ENCODE peak calls at places on chromosomes 4 and X, in nine cellular contexts. Y is right cardiac atrium, R is suprapubic skin, U is prostate gland, H is psoas muscle, G is left lung, E is tibial nerve, A is testis, C is DND-41. Q is an unnamed sample.

GRCh38 chr4:55175779-55176231 is 50.4 kb upstream of the KDR start:
- DNase-seq in E (no peak), U (no peak), G (no peak), Y (no peak), C (no peak), H (no peak), A (no peak), R (no peak), Q (no peak)

GRCh38 chr4:102344955-102345794 is at the start of gene SLC39A8:
- DNase-seq in H (peak; percentile 83), C (peak; percentile 93), A (peak; percentile 89), R (peak; percentile 93), G (peak; percentile 92), E (peak; percentile 68), Y (peak; percentile 95), U (peak; percentile 82), Q (peak; percentile 71)

GRCh38 chrX:131588995-131589394 is 45.1 kb downstream of the OR13H1 start:
- DNase-seq in A (no peak), G (no peak), C (no peak), Y (no peak), R (no peak), H (no peak), E (no peak), U (no peak), Q (no peak)

GRCh38 chrX:48818866-48819265 is 7.4 kb upstream of the ERAS start:
- DNase-seq in R (no peak), Y (no peak), A (no peak), C (no peak), G (no peak), H (no peak), E (no peak), U (no peak), Q (no peak)

GRCh38 chr4:114597410-114598115 is 1.0 kb upstream of the UGT8 start:
- DNase-seq in A (no peak), C (no peak), Y (no peak), G (no peak), U (no peak), E (no peak), H (no peak), R (no peak), Q (no peak)

GRCh38 chr4:81470456-81471327 is 1.0 kb downstream of the RASGEF1B start:
- DNase-seq in Y (peak; percentile 75), E (peak; percentile 29), C (peak; percentile 23), G (peak; percentile 83), H (no peak), A (peak; percentile 73), R (peak; percentile 83), U (peak; percentile 55), Q (peak; percentile 53)

GRCh38 chr4:507745-508512 is 8.9 kb downstream of the PIGG start:
- DNase-seq in U (no peak), Y (no peak), H (no peak), G (no peak), C (no peak), R (no peak), A (no peak), E (no peak), Q (no peak)

GRCh38 chrX:26851981-26852380 is 611.2 kb downstream of the PPP4R3C start:
- DNase-seq in Y (no peak), A (no peak), G (no peak), H (no peak), U (no peak), C (no peak), R (no peak), E (no peak), Q (no peak)

GRCh38 chrX:112967341-112967740 is 126.7 kb upstream of the AMOT start:
- DNase-seq in E (no peak), R (no peak), Y (no peak), G (no peak), H (no peak), A (no peak), C (no peak), U (no peak), Q (no peak)
- H3K27ac ChIP-seq in E (peak overlapping the region; percentile 20), R (no peak overlapping the region), Y (no peak overlapping the region), G (no peak overlapping the region), H (no peak overlapping the region), A (no peak overlapping the region), C (no peak overlapping the region), U (no peak overlapping the region), Q (no peak overlapping the region)

DNA sequence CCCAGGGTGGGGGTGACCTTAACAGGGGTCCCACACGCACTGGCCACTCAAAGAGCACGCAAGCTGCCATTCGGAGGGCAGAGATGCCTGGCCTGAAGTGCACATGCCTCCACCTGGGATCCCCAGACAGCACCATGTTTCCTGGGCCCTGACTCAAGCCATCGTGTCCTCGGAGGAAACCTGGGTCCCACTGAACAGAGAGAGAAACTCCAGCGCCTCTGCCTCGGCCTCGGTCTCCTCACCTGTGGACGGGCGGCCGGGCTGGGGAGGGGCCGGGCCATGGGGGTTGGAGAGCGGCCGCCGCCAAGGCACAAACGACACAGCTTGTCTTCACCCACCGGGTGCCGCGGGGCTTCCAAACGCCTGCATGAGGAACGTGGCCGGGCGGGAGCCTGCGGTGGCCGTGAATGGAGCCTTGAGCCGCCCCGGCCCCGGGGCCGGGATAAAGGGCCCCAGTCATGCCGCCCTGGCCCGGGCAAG is 30.0 kb upstream of the FGFR3 start:
- DNase-seq in H (no peak), E (no peak), R (no peak), Y (no peak), A (no peak), U (no peak), C (no peak), G (no peak), Q (no peak)
- H3K4me3 ChIP-seq in H (peak overlapping the region; percentile 48), E (peak overlapping the region; percentile 25), R (peak overlapping the region; percentile 41), Y (peak overlapping the region; percentile 8), A (no peak overlapping the region), U (peak overlapping the region; percentile 9), C (no peak overlapping the region), G (no peak overlapping the region), Q (no peak overlapping the region)

DNA sequence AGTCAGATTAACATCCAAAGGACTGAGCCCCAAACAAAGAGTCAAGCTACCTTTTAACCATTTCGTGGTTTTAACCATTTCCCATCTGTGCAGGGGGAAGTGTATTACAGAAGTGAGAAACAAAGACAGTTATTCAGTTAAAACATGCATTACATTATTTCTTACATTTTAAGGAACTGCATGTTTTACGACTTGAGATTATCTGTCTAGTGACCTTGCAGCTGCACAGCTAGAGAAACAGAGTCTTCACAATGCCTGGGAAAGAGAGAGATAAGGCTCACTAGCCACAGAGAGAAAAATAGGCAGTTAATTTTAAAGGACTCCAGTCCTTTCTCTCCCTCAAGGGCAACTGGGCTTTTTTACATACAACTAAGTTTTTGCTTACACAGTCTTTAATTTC is 48.7 kb upstream of the KLHL4 start:
- DNase-seq in U (no peak), Y (no peak), E (no peak), H (no peak), A (no peak), R (no peak), C (no peak), G (no peak), Q (no peak)
- H3K27me3 ChIP-seq in U (no peaks in the 10 kb centered on the region), Y (no peaks in the 10 kb centered on the region), E (no peaks in the 10 kb centered on the region), H (no peaks in the 10 kb centered on the region), A (no peaks in the 10 kb centered on the region), R (no peaks in the 10 kb centered on the region), C (no peaks in the 10 kb centered on the region), G (no peaks in the 10 kb centered on the region), Q (no peaks in the 10 kb centered on the region)

GRCh38 chrX:135521405-135522131 is 1.1 kb downstream of the INTS6L start:
- DNase-seq in G (peak; percentile 93), Y (peak; percentile 93), R (peak; percentile 85), H (peak; percentile 75), U (peak; percentile 78), A (peak; percentile 89), E (peak; percentile 56), C (peak; percentile 90), Q (peak; percentile 92)
- H3K27ac ChIP-seq in G (peak overlapping the region; percentile 93), Y (peak overlapping the region; percentile 83), R (peak overlapping the region; percentile 94), H (peak overlapping the region; percentile 58), U (peak overlapping the region; percentile 89), A (peak overlapping the region; percentile 89), E (peak overlapping the region; percentile 98), C (peak overlapping the region; percentile 92), Q (peak overlapping the region; percentile 81)